ENCODE peak calls at places on chromosomes 5 and 9, in eight cellular contexts. L is A549, I is heart right ventricle, C is right lobe of liver, H is sigmoid colon, J is transverse colon, T is osteoblast, X is cardiac muscle cell. W is an unnamed sample. For H3K4me1, the result is how much of the 10 kb centered on the place peaks cover.

GRCh38 chr5:112669328-112669963 is 68.2 kb upstream of the APC start:
- DNase-seq in I (no peak), T (no peak), H (no peak), J (no peak), C (no peak), L (no peak), X (no peak), W (no peak)

GRCh38 chr5:181166812-181167733 is 19.7 kb downstream of the OR2V2 start:
- DNase-seq in I (no peak), J (no peak), H (no peak), T (peak), L (no peak), C (no peak), X (no peak), W (no peak)

GRCh38 chr5:159402871-159403270 is 72.6 kb upstream of the IL12B start:
- DNase-seq in L (no peak), H (no peak), C (no peak), X (no peak), I (no peak), T (no peak), J (no peak), W (no peak)

GRCh38 chr9:127109212-127109711 is 13.2 kb downstream of the ANGPTL2 start:
- DNase-seq in X (no peak), T (no peak), C (no peak), J (no peak), H (no peak), L (no peak), I (no peak), W (no peak)

GRCh38 chr5:133316346-133317343 is 264.8 kb downstream of the HSPA4 start:
- DNase-seq in I (no peak), J (no peak), C (no peak), T (no peak), X (peak), L (peak), H (no peak), W (no peak)

GRCh38 chr5:19534751-19535150 is 453.2 kb downstream of the CDH18 start:
- DNase-seq in L (no peak), H (no peak), C (no peak), I (no peak), X (no peak), J (no peak), T (no peak), W (no peak)

GRCh38 chr5:154273028-154273617 is 82.6 kb downstream of the GALNT10 start:
- DNase-seq in X (no peak), C (no peak), L (no peak), H (peak), I (peak), J (peak), T (no peak), W (no peak)

GRCh38 chr5:139091439-139092156 is 106.6 kb downstream of the SIL1 start:
- DNase-seq in J (peak), H (no peak), C (no peak), I (peak), T (peak), X (peak), L (no peak), W (no peak)

GRCh38 chr5:102975457-102976182 is 144.3 kb downstream of the GIN1 start:
- DNase-seq in H (no peak), C (no peak), X (no peak), J (no peak), T (peak), L (no peak), I (no peak), W (no peak)

GRCh38 chr5:179234563-179235135 is 110.6 kb downstream of the ADAMTS2 start:
- DNase-seq in L (no peak), H (peak), J (peak), X (no peak), T (peak), C (no peak), I (no peak), W (peak)

GRCh38 chr5:83035373-83036170 is 41.6 kb downstream of the TMEM167A start:
- DNase-seq in L (no peak), J (no peak), C (peak), X (peak), H (peak), T (no peak), I (peak), W (no peak)

GRCh38 chr9:3138236-3139229 is 294.6 kb upstream of the PUM3 start:
- DNase-seq in J (no peak), I (no peak), T (no peak), X (no peak), H (no peak), C (no peak), L (no peak), W (no peak)

GRCh38 chr9:36341936-36342577 is 58.0 kb downstream of the RNF38 start:
- DNase-seq in C (no peak), L (no peak), J (no peak), I (no peak), X (no peak), H (no peak), T (no peak), W (no peak)

GRCh38 chr9:98391406-98391805 is 136.0 kb upstream of the TBC1D2 start:
- DNase-seq in L (no peak), J (no peak), X (no peak), I (no peak), H (no peak), T (no peak), C (no peak), W (no peak)

GRCh38 chr9:4137755-4138154 is 162.1 kb downstream of the GLIS3 start:
- DNase-seq in C (no peak), H (no peak), I (no peak), T (no peak), J (no peak), L (peak), X (no peak), W (no peak)

GRCh38 chr9:19938990-19939736 is 150.3 kb upstream of the SLC24A2 start:
- DNase-seq in X (no peak), C (no peak), H (no peak), J (no peak), L (no peak), I (no peak), T (no peak), W (no peak)

GRCh38 chr9:128006360-128007024 is 25.7 kb upstream of the EEIG1 start:
- DNase-seq in I (no peak), J (no peak), C (no peak), L (no peak), H (no peak), T (no peak), X (no peak), W (no peak)

GRCh38 chr9:135698767-135699166 is 514 bp downstream of the SOHLH1 start:
- DNase-seq in J (no peak), X (no peak), L (no peak), H (no peak), I (no peak), C (no peak), T (no peak), W (no peak)

GRCh38 chr5:58056546-58056945 is 403.3 kb downstream of the PLK2 start:
- DNase-seq in L (no peak), T (no peak), H (no peak), C (no peak), J (peak), X (no peak), I (peak), W (peak)

GRCh38 chr5:171479776-171480125 is 60.3 kb downstream of the FGF18 start:
- DNase-seq in C (no peak), I (no peak), L (no peak), J (no peak), X (no peak), H (no peak), T (no peak), W (no peak)

GRCh38 chr5:66796306-66797292 is 200.4 kb downstream of the MAST4 start:
- DNase-seq in L (peak), T (no peak), J (no peak), I (no peak), X (no peak), H (no peak), C (no peak), W (no peak)
- TF ChIP-seq CTCF in L (no peak), T (peak), J (no peak), I (peak), X (peak), H (no peak), C (no peak), W (no peak)

GRCh38 chr9:110106698-110107097 is 101.3 kb downstream of the C9orf152 start:
- DNase-seq in H (no peak), I (no peak), L (no peak), C (no peak), X (no peak), J (no peak), T (no peak), W (no peak)
- H3K4me1 ChIP-seq in H (under half), I (under half), L (under half), C (under half), X (under half), J (under half), T (under half), W (under half)

DNA sequence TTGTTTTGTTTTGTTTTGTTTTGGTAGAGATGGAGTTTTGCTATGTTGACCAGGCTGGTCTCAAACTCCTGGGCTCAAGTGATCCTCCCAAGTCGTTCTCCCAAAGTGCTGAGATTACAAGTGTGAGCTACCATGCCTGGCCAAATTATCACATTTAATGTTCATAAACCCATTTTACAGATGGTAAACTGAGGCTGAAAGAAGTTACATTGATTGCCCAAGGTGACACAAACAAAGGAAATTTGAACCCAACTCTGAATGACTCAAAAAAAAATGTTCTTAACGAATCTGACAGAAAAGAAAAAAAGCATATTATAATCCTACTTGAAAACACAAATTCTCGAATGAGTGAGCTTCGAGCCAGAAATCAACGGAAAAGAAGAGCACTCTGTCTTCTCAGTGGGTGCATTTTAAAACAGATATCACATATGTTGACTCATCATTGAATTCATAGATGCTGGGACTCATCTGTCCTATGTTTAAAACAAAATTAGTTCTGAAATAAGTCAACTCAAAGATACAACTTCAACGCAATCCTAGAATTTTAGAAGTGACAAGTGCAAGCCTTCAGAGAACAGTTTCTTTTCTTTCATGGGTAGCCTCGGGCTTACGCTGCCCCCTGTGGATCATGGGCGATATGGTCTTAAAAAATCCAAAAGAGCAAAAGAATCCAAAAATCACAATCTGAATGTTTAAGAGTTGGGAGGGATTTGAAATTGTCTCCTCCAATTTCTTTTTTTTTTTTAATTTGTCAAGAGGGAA is 28.4 kb downstream of the TIMD4 start:
- DNase-seq in H (no peak), I (peak), C (no peak), X (peak), T (no peak), L (peak), J (peak), W (peak)
- TF ChIP-seq CTCF in H (no peak), I (peak), C (peak), X (peak), T (peak), L (peak), J (peak), W (peak)

DNA sequence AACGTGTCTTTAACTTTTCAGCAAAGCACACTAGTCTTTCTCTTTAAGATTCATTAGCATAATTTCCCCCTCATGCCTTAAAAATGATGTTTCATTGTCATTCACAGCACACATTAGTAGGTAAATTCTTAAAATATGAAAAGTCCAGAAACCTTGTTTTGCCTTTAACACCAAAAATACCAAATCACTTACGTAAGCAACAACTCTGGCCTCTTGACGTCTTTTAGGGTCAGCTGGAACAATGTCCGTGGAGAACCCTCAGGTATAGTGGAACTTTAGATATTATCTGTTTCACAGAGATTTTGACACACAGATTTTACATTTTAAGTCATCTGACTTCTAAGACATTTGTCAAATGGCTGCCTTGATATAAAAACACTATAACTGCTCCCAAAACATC is 30.9 kb downstream of the LNPEP start:
- DNase-seq in T (no peak), I (no peak), H (no peak), L (no peak), C (no peak), J (no peak), X (no peak), W (no peak)
- H3K4me1 ChIP-seq in T (under half), I (under half), H (under half), L (under half), C (under half), J (under half), X (under half), W (under half)

DNA sequence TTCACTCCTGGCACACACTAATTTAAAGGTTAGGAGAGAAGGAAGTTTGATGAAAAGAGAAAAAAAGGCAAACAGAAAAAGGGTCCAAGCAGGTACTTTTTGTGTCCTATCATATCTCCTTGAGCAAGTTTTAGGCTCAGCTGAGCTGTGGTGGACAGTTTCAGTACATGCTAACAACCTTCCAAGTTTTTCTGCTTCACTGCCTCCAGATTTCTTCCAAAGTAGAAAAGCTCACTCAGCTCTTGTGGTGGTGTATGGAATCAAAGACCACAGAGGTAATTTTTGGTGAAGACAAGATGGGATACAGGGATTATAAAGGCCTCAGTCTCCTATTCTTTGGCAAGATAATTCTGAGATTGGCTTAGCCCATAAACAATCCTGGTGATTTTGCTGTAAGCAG is 921.8 kb downstream of the NR2F1-AS1 start:
- DNase-seq in L (no peak), I (no peak), X (no peak), H (no peak), J (no peak), C (no peak), T (no peak), W (no peak)
- TF ChIP-seq CTCF in L (no peak), I (no peak), X (no peak), H (no peak), J (no peak), C (no peak), T (no peak), W (no peak)

GRCh38 chr5:122615832-122616231 is 159.0 kb upstream of the SNX2 start:
- DNase-seq in J (no peak), C (no peak), H (no peak), L (no peak), X (peak), T (no peak), I (no peak), W (no peak)

GRCh38 chr5:122608222-122608621 is 166.7 kb upstream of the SNX2 start:
- DNase-seq in L (no peak), H (no peak), T (no peak), X (no peak), I (no peak), C (no peak), J (no peak), W (no peak)

GRCh38 chr5:122611401-122611800 is 163.5 kb upstream of the SNX2 start:
- DNase-seq in T (no peak), L (no peak), J (no peak), C (no peak), X (no peak), H (no peak), I (no peak), W (no peak)

GRCh38 chr5:122615146-122615545 is 159.7 kb upstream of the SNX2 start:
- DNase-seq in L (no peak), C (no peak), H (no peak), X (no peak), T (no peak), J (no peak), I (no peak), W (no peak)

DNA sequence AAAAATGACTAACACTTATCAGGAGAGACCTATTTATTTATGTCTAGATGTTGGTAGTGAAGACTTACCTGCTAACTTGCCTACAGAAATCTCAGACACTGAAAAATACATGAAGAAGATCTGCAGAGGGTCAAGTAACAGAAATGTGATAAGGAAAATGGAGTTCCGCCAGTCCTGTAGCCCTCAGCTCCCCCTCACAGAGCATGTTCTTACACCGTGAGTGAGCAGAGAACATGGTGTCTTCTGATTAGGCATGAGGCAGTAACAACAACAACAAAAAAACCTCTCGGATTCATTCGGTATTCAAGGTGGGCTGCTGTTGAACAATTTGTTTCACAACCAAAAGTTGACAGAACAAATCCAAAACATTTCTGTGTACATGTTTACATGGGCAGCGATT is 162.0 kb upstream of the SNX2 start:
- DNase-seq in L (no peak), X (peak), T (no peak), H (no peak), I (no peak), J (no peak), C (no peak), W (no peak)
- H3K4me1 ChIP-seq in L (under half), X (under half), T (under half), H (under half), I (under half), J (under half), C (under half), W (under half)

GRCh38 chr9:131868766-131869165 is 128.9 kb upstream of the RAPGEF1 start:
- DNase-seq in C (no peak), T (peak), X (no peak), I (no peak), H (no peak), L (no peak), J (no peak), W (no peak)

GRCh38 chr9:131862261-131862660 is 122.4 kb upstream of the RAPGEF1 start:
- DNase-seq in J (no peak), L (no peak), I (no peak), T (no peak), X (no peak), C (no peak), H (no peak), W (no peak)

GRCh38 chr9:131867611-131868192 is 127.8 kb upstream of the RAPGEF1 start:
- DNase-seq in X (no peak), L (no peak), I (no peak), C (no peak), H (no peak), J (no peak), T (peak), W (no peak)

GRCh38 chr9:131864531-131864930 is 124.7 kb upstream of the RAPGEF1 start:
- DNase-seq in L (no peak), I (no peak), J (no peak), C (no peak), T (peak), H (no peak), X (no peak), W (no peak)

GRCh38 chr9:131865446-131866195 is 125.7 kb upstream of the RAPGEF1 start:
- DNase-seq in I (no peak), X (no peak), H (no peak), J (no peak), T (no peak), L (no peak), C (no peak), W (no peak)
- TF ChIP-seq CTCF in I (no peak), X (no peak), H (no peak), J (no peak), T (no peak), L (no peak), C (no peak), W (no peak)

DNA sequence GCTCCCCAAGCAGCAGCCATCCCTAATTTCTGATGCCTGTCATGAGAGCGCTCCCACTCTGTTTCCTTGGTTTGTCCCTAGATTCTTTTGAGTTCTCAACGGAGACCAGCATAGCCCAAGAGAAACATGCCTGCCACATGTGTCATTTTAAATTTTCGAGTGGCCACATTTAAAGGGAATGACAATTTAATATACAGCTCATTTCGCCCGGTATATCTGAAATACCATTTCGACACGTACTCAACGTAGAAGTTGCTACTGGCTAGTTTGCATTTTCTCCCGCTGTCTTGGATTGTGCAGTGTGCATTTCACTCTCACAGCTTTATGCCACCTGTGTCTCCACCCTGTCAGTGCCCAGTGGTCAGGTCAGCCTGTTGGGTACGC is 21.0 kb downstream of the LPCAT1 start:
- DNase-seq in I (no peak), X (no peak), T (no peak), H (no peak), C (no peak), J (no peak), L (no peak), W (no peak)
- H3K4me1 ChIP-seq in I (under half), X (under half), T (under half), H (under half), C (under half), J (under half), L (under half), W (under half)

DNA sequence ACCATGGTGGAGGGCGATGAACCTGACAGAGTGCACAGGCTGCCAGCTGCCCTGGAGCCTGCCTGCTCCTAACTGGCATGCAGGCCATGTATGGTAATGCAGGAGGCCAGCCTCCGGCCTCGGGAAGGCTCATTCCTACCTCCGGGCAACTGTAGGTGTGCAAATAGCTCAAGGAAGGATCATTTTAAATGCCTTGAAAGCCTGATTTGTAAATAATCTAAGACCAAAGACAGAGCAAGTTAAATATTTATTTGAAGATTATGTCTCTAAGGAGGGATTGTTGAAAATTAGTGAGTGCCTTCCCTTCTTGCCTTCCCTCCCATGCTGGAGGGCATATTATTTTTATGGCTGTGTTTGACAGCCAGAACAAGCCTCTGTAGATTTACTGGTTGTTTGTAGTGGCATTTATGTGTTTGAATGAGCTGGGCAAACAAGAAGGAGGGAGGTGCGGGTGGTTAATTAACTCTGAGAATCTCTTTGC is 285.7 kb upstream of the TUT7 start:
- DNase-seq in L (no peak), H (no peak), X (no peak), C (no peak), J (peak), I (no peak), T (no peak), W (peak)
- TF ChIP-seq CTCF in L (no peak), H (no peak), X (no peak), C (no peak), J (peak), I (no peak), T (peak), W (no peak)

GRCh38 chr5:150343994-150344393 is 13.5 kb upstream of the TCOF1 start:
- DNase-seq in X (peak), T (no peak), I (no peak), H (no peak), J (no peak), L (no peak), C (no peak), W (no peak)
- H3K4me1 ChIP-seq in X (under half), T (under half), I (under half), H (under half), J (under half), L (under half), C (under half), W (under half)

W was measured in mucosa of descending colon.